ENCODE peak calls at places on chromosomes 5 and 9, in nine cellular contexts. One of them, this sample, is unnamed.

GRCh38 chr5:4868140-4868735 is 271.9 kb upstream of the ADAMTS16 start:
- DNase-seq in cardiac muscle cell: peak; percentile 69
- DNase-seq in coronary artery: no peak
- DNase-seq in cardiac fibroblast: peak; percentile 13
- DNase-seq in choroid plexus epithelial cell: peak; percentile 23
- DNase-seq in GM06990: no peak
- DNase-seq in pancreas: peak; percentile 50
- DNase-seq in NB4: peak; percentile 55
- DNase-seq in adrenal gland: peak; percentile 50
- DNase-seq in this sample: peak; percentile 29

GRCh38 chr9:17520264-17521058 is 58.4 kb upstream of the SH3GL2 start:
- DNase-seq in cardiac muscle cell: no peak
- DNase-seq in GM06990: no peak
- DNase-seq in coronary artery: no peak
- DNase-seq in pancreas: no peak
- DNase-seq in adrenal gland: no peak
- DNase-seq in choroid plexus epithelial cell: no peak
- DNase-seq in NB4: no peak
- DNase-seq in cardiac fibroblast: no peak
- DNase-seq in this sample: no peak

GRCh38 chr5:58999804-59000595 is 417.1 kb downstream of the RAB3C start:
- DNase-seq in adrenal gland: no peak
- DNase-seq in cardiac muscle cell: no peak
- DNase-seq in choroid plexus epithelial cell: no peak
- DNase-seq in NB4: peak; percentile 11
- DNase-seq in coronary artery: no peak
- DNase-seq in GM06990: no peak
- DNase-seq in cardiac fibroblast: no peak
- DNase-seq in pancreas: no peak
- DNase-seq in this sample: no peak

GRCh38 chr9:16290169-16290568 is 580.3 kb downstream of the BNC2 start:
- DNase-seq in adrenal gland: no peak
- DNase-seq in cardiac fibroblast: no peak
- DNase-seq in coronary artery: peak; percentile 46
- DNase-seq in GM06990: no peak
- DNase-seq in choroid plexus epithelial cell: no peak
- DNase-seq in cardiac muscle cell: no peak
- DNase-seq in NB4: peak; percentile 84
- DNase-seq in pancreas: no peak
- DNase-seq in this sample: no peak

GRCh38 chr5:121962943-121963342 is 1.2 kb downstream of the SRFBP1 start:
- DNase-seq in cardiac fibroblast: no peak
- DNase-seq in pancreas: no peak
- DNase-seq in adrenal gland: no peak
- DNase-seq in cardiac muscle cell: no peak
- DNase-seq in coronary artery: no peak
- DNase-seq in NB4: no peak
- DNase-seq in choroid plexus epithelial cell: no peak
- DNase-seq in GM06990: no peak
- DNase-seq in this sample: peak; percentile 19

GRCh38 chr9:31236344-31236743 is 1148.1 kb upstream of the ACO1 start:
- DNase-seq in adrenal gland: no peak
- DNase-seq in cardiac muscle cell: no peak
- DNase-seq in coronary artery: no peak
- DNase-seq in pancreas: no peak
- DNase-seq in NB4: no peak
- DNase-seq in choroid plexus epithelial cell: peak; percentile 35
- DNase-seq in GM06990: no peak
- DNase-seq in cardiac fibroblast: no peak
- DNase-seq in this sample: peak; percentile 10

GRCh38 chr5:138488481-138488945 is 23.2 kb downstream of the EGR1 start:
- DNase-seq in cardiac fibroblast: peak; percentile 51
- DNase-seq in cardiac muscle cell: no peak
- DNase-seq in NB4: peak; percentile 32
- DNase-seq in coronary artery: no peak
- DNase-seq in pancreas: no peak
- DNase-seq in GM06990: no peak
- DNase-seq in choroid plexus epithelial cell: peak; percentile 65
- DNase-seq in adrenal gland: no peak
- DNase-seq in this sample: peak; percentile 88

GRCh38 chr9:70861376-70861775 is 260.0 kb downstream of the TRPM3 start:
- DNase-seq in NB4: no peak
- DNase-seq in cardiac fibroblast: no peak
- DNase-seq in choroid plexus epithelial cell: no peak
- DNase-seq in coronary artery: no peak
- DNase-seq in adrenal gland: no peak
- DNase-seq in pancreas: no peak
- DNase-seq in cardiac muscle cell: no peak
- DNase-seq in GM06990: no peak
- DNase-seq in this sample: no peak

GRCh38 chr9:77793909-77794308 is 145.8 kb upstream of the GNA14 start:
- DNase-seq in cardiac muscle cell: no peak
- DNase-seq in pancreas: no peak
- DNase-seq in choroid plexus epithelial cell: no peak
- DNase-seq in NB4: no peak
- DNase-seq in GM06990: no peak
- DNase-seq in coronary artery: no peak
- DNase-seq in adrenal gland: no peak
- DNase-seq in cardiac fibroblast: peak; percentile 60
- DNase-seq in this sample: peak; percentile 77

GRCh38 chr5:34496258-34496657 is 159.9 kb upstream of the RAI14 start:
- DNase-seq in GM06990: no peak
- DNase-seq in cardiac fibroblast: no peak
- DNase-seq in adrenal gland: no peak
- DNase-seq in pancreas: no peak
- DNase-seq in coronary artery: no peak
- DNase-seq in NB4: no peak
- DNase-seq in choroid plexus epithelial cell: no peak
- DNase-seq in cardiac muscle cell: no peak
- DNase-seq in this sample: no peak

GRCh38 chr9:136008693-136008997 is 47.5 kb upstream of the UBAC1 start:
- DNase-seq in cardiac fibroblast: no peak
- DNase-seq in GM06990: no peak
- DNase-seq in NB4: no peak
- DNase-seq in cardiac muscle cell: no peak
- DNase-seq in choroid plexus epithelial cell: no peak
- DNase-seq in adrenal gland: no peak
- DNase-seq in pancreas: no peak
- DNase-seq in coronary artery: no peak
- DNase-seq in this sample: no peak

GRCh38 chr5:179346401-179346800 is 1.1 kb upstream of the ADAMTS2 start:
- DNase-seq in pancreas: no peak
- DNase-seq in cardiac muscle cell: no peak
- DNase-seq in GM06990: no peak
- DNase-seq in NB4: no peak
- DNase-seq in choroid plexus epithelial cell: peak; percentile 37
- DNase-seq in cardiac fibroblast: peak; percentile 11
- DNase-seq in coronary artery: no peak
- DNase-seq in adrenal gland: no peak
- DNase-seq in this sample: no peak

GRCh38 chr9:69179037-69179436 is 5.0 kb downstream of the TJP2 start:
- DNase-seq in adrenal gland: no peak
- DNase-seq in cardiac muscle cell: no peak
- DNase-seq in GM06990: no peak
- DNase-seq in coronary artery: no peak
- DNase-seq in choroid plexus epithelial cell: no peak
- DNase-seq in pancreas: no peak
- DNase-seq in NB4: no peak
- DNase-seq in cardiac fibroblast: no peak
- DNase-seq in this sample: no peak

GRCh38 chr9:4943346-4943745 is 41.7 kb upstream of the JAK2 start:
- DNase-seq in adrenal gland: no peak
- DNase-seq in GM06990: no peak
- DNase-seq in choroid plexus epithelial cell: no peak
- DNase-seq in pancreas: no peak
- DNase-seq in cardiac fibroblast: no peak
- DNase-seq in coronary artery: no peak
- DNase-seq in NB4: no peak
- DNase-seq in cardiac muscle cell: no peak
- DNase-seq in this sample: no peak

GRCh38 chr5:25393957-25394356 is 749.2 kb upstream of the CDH10 start:
- DNase-seq in pancreas: no peak
- DNase-seq in NB4: no peak
- DNase-seq in coronary artery: no peak
- DNase-seq in cardiac muscle cell: no peak
- DNase-seq in GM06990: no peak
- DNase-seq in choroid plexus epithelial cell: no peak
- DNase-seq in cardiac fibroblast: no peak
- DNase-seq in adrenal gland: no peak
- DNase-seq in this sample: no peak

GRCh38 chr5:169395136-169395535 is 94.2 kb upstream of the SLIT3 start:
- DNase-seq in cardiac muscle cell: no peak
- DNase-seq in coronary artery: no peak
- DNase-seq in adrenal gland: no peak
- DNase-seq in cardiac fibroblast: no peak
- DNase-seq in pancreas: no peak
- DNase-seq in choroid plexus epithelial cell: no peak
- DNase-seq in NB4: no peak
- DNase-seq in GM06990: no peak
- DNase-seq in this sample: peak; percentile 24

GRCh38 chr9:14031015-14031414 is 282.9 kb downstream of the NFIB start:
- DNase-seq in coronary artery: peak; percentile 77
- DNase-seq in cardiac muscle cell: peak; percentile 61
- DNase-seq in adrenal gland: peak; percentile 16
- DNase-seq in GM06990: no peak
- DNase-seq in NB4: no peak
- DNase-seq in pancreas: no peak
- DNase-seq in choroid plexus epithelial cell: peak; percentile 95
- DNase-seq in cardiac fibroblast: peak; percentile 95
- DNase-seq in this sample: peak; percentile 50

GRCh38 chr5:157917909-157918809 is 59.2 kb upstream of the CLINT1 start:
- DNase-seq in cardiac muscle cell: peak; percentile 61
- DNase-seq in adrenal gland: peak; percentile 80
- DNase-seq in NB4: peak; percentile 66
- DNase-seq in cardiac fibroblast: peak; percentile 85
- DNase-seq in pancreas: peak; percentile 48
- DNase-seq in choroid plexus epithelial cell: peak; percentile 91
- DNase-seq in GM06990: no peak
- DNase-seq in coronary artery: no peak
- DNase-seq in this sample: peak; percentile 82

GRCh38 chr5:107968998-107969397 is 298.3 kb upstream of the EFNA5 start:
- DNase-seq in cardiac muscle cell: peak; percentile 45
- DNase-seq in GM06990: no peak
- DNase-seq in cardiac fibroblast: peak; percentile 43
- DNase-seq in pancreas: no peak
- DNase-seq in coronary artery: no peak
- DNase-seq in adrenal gland: no peak
- DNase-seq in choroid plexus epithelial cell: peak; percentile 40
- DNase-seq in NB4: no peak
- DNase-seq in this sample: peak; percentile 30

GRCh38 chr5:114407783-114408182 is 45.9 kb downstream of the KCNN2 start:
- DNase-seq in adrenal gland: no peak
- DNase-seq in choroid plexus epithelial cell: no peak
- DNase-seq in GM06990: peak; percentile 32
- DNase-seq in NB4: peak; percentile 92
- DNase-seq in coronary artery: no peak
- DNase-seq in cardiac fibroblast: no peak
- DNase-seq in cardiac muscle cell: no peak
- DNase-seq in pancreas: no peak
- DNase-seq in this sample: no peak

GRCh38 chr5:176535655-176536131 is 1.5 kb downstream of the RNF44 start:
- DNase-seq in adrenal gland: no peak
- DNase-seq in choroid plexus epithelial cell: no peak
- DNase-seq in coronary artery: no peak
- DNase-seq in cardiac fibroblast: no peak
- DNase-seq in cardiac muscle cell: peak; percentile 52
- DNase-seq in NB4: peak; percentile 58
- DNase-seq in pancreas: no peak
- DNase-seq in GM06990: peak; percentile 43
- DNase-seq in this sample: no peak

GRCh38 chr9:137175345-137175961 is 3.6 kb upstream of the TMEM210 start:
- DNase-seq in GM06990: no peak
- DNase-seq in pancreas: no peak
- DNase-seq in NB4: no peak
- DNase-seq in adrenal gland: no peak
- DNase-seq in cardiac muscle cell: no peak
- DNase-seq in coronary artery: no peak
- DNase-seq in choroid plexus epithelial cell: no peak
- DNase-seq in cardiac fibroblast: no peak
- DNase-seq in this sample: no peak
- TF ChIP-seq CTCF in GM06990: peak; percentile 42
- TF ChIP-seq CTCF in pancreas: no peak
- TF ChIP-seq CTCF in NB4: no peak
- TF ChIP-seq CTCF in adrenal gland: no peak
- TF ChIP-seq CTCF in cardiac muscle cell: peak; percentile 4
- TF ChIP-seq CTCF in coronary artery: no peak
- TF ChIP-seq CTCF in choroid plexus epithelial cell: peak; percentile 39
- TF ChIP-seq CTCF in cardiac fibroblast: peak; percentile 2
- TF ChIP-seq CTCF in this sample: no peak

DNA sequence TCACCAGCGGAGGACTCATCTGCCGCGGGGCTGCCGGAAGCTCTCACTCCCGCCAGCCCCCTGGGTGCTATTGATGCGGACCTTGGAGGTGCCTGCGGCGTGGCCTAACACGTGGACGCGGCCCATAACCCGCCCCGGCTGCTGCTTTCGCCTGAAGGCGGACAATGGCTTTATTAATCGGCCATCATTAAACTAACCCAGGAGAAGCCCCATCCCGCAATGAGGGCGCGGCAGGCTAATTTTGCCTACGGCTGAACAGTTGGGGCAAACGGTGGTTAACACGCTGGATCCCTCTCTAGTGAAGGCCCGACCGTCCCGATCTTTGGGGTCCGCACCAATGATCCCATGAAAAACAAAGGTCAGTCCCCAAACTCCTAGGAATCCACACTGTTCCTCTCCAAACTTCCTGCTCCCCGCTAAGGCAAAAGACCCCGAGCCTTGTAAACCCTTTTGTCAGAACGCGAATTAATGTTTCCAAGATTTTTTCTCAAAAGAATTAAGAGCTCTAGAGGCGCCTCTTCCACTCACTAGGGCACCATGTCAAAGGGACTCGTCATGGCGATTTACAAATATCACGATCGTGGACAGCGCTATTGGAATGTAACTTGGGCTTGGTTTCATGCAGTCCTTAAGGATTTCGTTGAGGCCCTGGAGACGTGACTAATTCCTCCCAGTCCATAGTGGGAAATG is 193.2 kb downstream of the MEF2C start:
- DNase-seq in GM06990: no peak
- DNase-seq in cardiac fibroblast: no peak
- DNase-seq in adrenal gland: no peak
- DNase-seq in coronary artery: no peak
- DNase-seq in cardiac muscle cell: no peak
- DNase-seq in choroid plexus epithelial cell: no peak
- DNase-seq in NB4: no peak
- DNase-seq in pancreas: no peak
- DNase-seq in this sample: no peak
- H3K4me3 ChIP-seq in GM06990: no peak overlapping the region
- H3K4me3 ChIP-seq in cardiac fibroblast: no peak overlapping the region
- H3K4me3 ChIP-seq in adrenal gland: no peak overlapping the region
- H3K4me3 ChIP-seq in coronary artery: peak overlapping the region; percentile 64
- H3K4me3 ChIP-seq in cardiac muscle cell: no peak overlapping the region
- H3K4me3 ChIP-seq in choroid plexus epithelial cell: no peak overlapping the region
- H3K4me3 ChIP-seq in NB4: no peak overlapping the region
- H3K4me3 ChIP-seq in pancreas: no peak overlapping the region
- H3K4me3 ChIP-seq in this sample: no peak overlapping the region

GRCh38 chr5:32916648-32917047 is 205.5 kb downstream of the NPR3 start:
- DNase-seq in cardiac fibroblast: peak; percentile 18
- DNase-seq in coronary artery: no peak
- DNase-seq in choroid plexus epithelial cell: peak; percentile 67
- DNase-seq in adrenal gland: peak; percentile 22
- DNase-seq in pancreas: no peak
- DNase-seq in GM06990: no peak
- DNase-seq in cardiac muscle cell: no peak
- DNase-seq in NB4: peak; percentile 23
- DNase-seq in this sample: peak; percentile 76
- TF ChIP-seq CTCF in cardiac fibroblast: peak; percentile 67
- TF ChIP-seq CTCF in coronary artery: peak; percentile 21
- TF ChIP-seq CTCF in choroid plexus epithelial cell: peak; percentile 79
- TF ChIP-seq CTCF in adrenal gland: peak; percentile 40
- TF ChIP-seq CTCF in pancreas: no peak
- TF ChIP-seq CTCF in GM06990: peak; percentile 34
- TF ChIP-seq CTCF in cardiac muscle cell: peak; percentile 29
- TF ChIP-seq CTCF in NB4: no peak
- TF ChIP-seq CTCF in this sample: peak; percentile 97

GRCh38 chr9:92952861-92953620 is 5.7 kb downstream of the FGD3 start:
- DNase-seq in NB4: no peak
- DNase-seq in choroid plexus epithelial cell: no peak
- DNase-seq in coronary artery: no peak
- DNase-seq in cardiac muscle cell: peak; percentile 90
- DNase-seq in GM06990: no peak
- DNase-seq in cardiac fibroblast: peak; percentile 12
- DNase-seq in pancreas: no peak
- DNase-seq in adrenal gland: no peak
- DNase-seq in this sample: peak; percentile 60
- H3K4me3 ChIP-seq in NB4: no peak overlapping the region
- H3K4me3 ChIP-seq in choroid plexus epithelial cell: no peak overlapping the region
- H3K4me3 ChIP-seq in coronary artery: no peak overlapping the region
- H3K4me3 ChIP-seq in cardiac muscle cell: no peak overlapping the region
- H3K4me3 ChIP-seq in GM06990: no peak overlapping the region
- H3K4me3 ChIP-seq in cardiac fibroblast: no peak overlapping the region
- H3K4me3 ChIP-seq in pancreas: no peak overlapping the region
- H3K4me3 ChIP-seq in adrenal gland: no peak overlapping the region
- H3K4me3 ChIP-seq in this sample: no peak overlapping the region